ENCODE peak calls at places on chromosome 1, in nine cellular contexts. A is left lung, T is OCI-LY7, O is IMR-90, C is GM23248, Z is tibial nerve, N is PC-9, J is spleen, E is SJSA1. F is an unnamed sample.
A peak's percentile ranks its signal among the peaks of the same experiment; 100 is the strongest.

GRCh38 chr1:10790155-10790707 is 6.2 kb downstream of the CASZ1 start:
- DNase-seq in J (no peak), E (no peak), Z (no peak), N (no peak), O (no peak), C (no peak), T (no peak), A (no peak), F (no peak)

GRCh38 chr1:164576311-164577271 is 17.6 kb downstream of the PBX1 start:
- DNase-seq in E (no peak), Z (no peak), N (no peak), O (peak; percentile 88), C (no peak), J (no peak), T (no peak), A (peak; percentile 69), F (no peak)

GRCh38 chr1:63603810-63604209 is 10.6 kb downstream of the PGM1 start:
- DNase-seq in O (peak; percentile 42), Z (no peak), J (no peak), T (no peak), A (no peak), N (no peak), C (peak; percentile 48), E (no peak), F (no peak)

GRCh38 chr1:53376041-53376461 is 48.2 kb upstream of the LRP8 start:
- DNase-seq in O (no peak), T (no peak), N (no peak), A (no peak), J (peak; percentile 73), Z (no peak), E (peak; percentile 36), C (peak; percentile 10), F (no peak)

GRCh38 chr1:89361681-89362080 is 2.2 kb upstream of the GBP6 start:
- DNase-seq in N (no peak), A (no peak), C (no peak), O (no peak), E (no peak), J (no peak), Z (no peak), T (no peak), F (no peak)

GRCh38 chr1:229370601-229371021 is 27.8 kb upstream of the CCSAP start:
- DNase-seq in E (no peak), A (no peak), T (no peak), J (no peak), C (no peak), N (no peak), Z (no peak), O (no peak), F (no peak)

GRCh38 chr1:192788184-192788583 is 20.7 kb upstream of the RGS2 start:
- DNase-seq in N (no peak), O (peak; percentile 85), Z (no peak), C (peak; percentile 97), E (no peak), A (no peak), T (no peak), J (no peak), F (no peak)

GRCh38 chr1:245079021-245079609 is 75.7 kb upstream of the KIF26B start:
- DNase-seq in N (peak; percentile 44), E (no peak), O (peak; percentile 77), J (no peak), A (no peak), Z (no peak), C (peak; percentile 75), T (peak; percentile 15), F (no peak)

GRCh38 chr1:101130673-101131072 is 105.1 kb upstream of the DPH5 start:
- DNase-seq in N (no peak), T (no peak), Z (no peak), C (peak; percentile 20), J (no peak), E (no peak), A (no peak), O (peak; percentile 40), F (no peak)

GRCh38 chr1:243490748-243491686 is 235.2 kb downstream of the SDCCAG8 start:
- DNase-seq in N (no peak), E (no peak), Z (no peak), O (peak; percentile 77), A (no peak), T (no peak), J (no peak), C (peak; percentile 74), F (no peak)

GRCh38 chr1:152566681-152567080 is at the start of gene LCE3E:
- DNase-seq in J (no peak), E (no peak), T (no peak), C (no peak), N (no peak), Z (no peak), A (no peak), O (no peak), F (no peak)

GRCh38 chr1:61160526-61160925 is 78.2 kb downstream of the NFIA start:
- DNase-seq in A (no peak), Z (no peak), E (no peak), T (no peak), C (peak; percentile 72), N (peak; percentile 83), J (no peak), O (peak; percentile 21), F (no peak)

GRCh38 chr1:101136739-101137138 is 100.1 kb upstream of the S1PR1 start:
- DNase-seq in O (peak; percentile 19), C (peak; percentile 43), J (no peak), T (peak; percentile 42), N (no peak), A (no peak), Z (no peak), E (no peak), F (no peak)

GRCh38 chr1:178609015-178609414 is 96.1 kb downstream of the TEX35 start:
- DNase-seq in T (no peak), A (no peak), Z (no peak), C (peak; percentile 93), E (no peak), J (no peak), N (peak; percentile 86), O (peak; percentile 92), F (no peak)

GRCh38 chr1:15262711-15263110 is 15.7 kb downstream of the FHAD1 start:
- DNase-seq in Z (no peak), J (no peak), T (no peak), A (no peak), E (no peak), C (no peak), N (no peak), O (no peak), F (no peak)

GRCh38 chr1:15261155-15262002 is 14.4 kb downstream of the FHAD1 start:
- DNase-seq in C (peak; percentile 59), J (no peak), Z (no peak), N (no peak), T (no peak), A (peak; percentile 69), O (no peak), E (no peak), F (no peak)

GRCh38 chr1:15260418-15261154 is 13.6 kb downstream of the FHAD1 start:
- DNase-seq in Z (no peak), A (no peak), O (peak; percentile 61), T (no peak), N (peak; percentile 49), C (peak; percentile 29), J (no peak), E (no peak), F (no peak)

GRCh38 chr1:15262003-15262377 is 15.0 kb downstream of the FHAD1 start:
- DNase-seq in Z (no peak), N (no peak), E (no peak), C (no peak), J (no peak), O (no peak), T (no peak), A (no peak), F (no peak)

GRCh38 chr1:15264769-15265168 is 17.7 kb downstream of the FHAD1 start:
- DNase-seq in J (no peak), T (no peak), Z (no peak), C (no peak), O (no peak), E (no peak), N (no peak), A (no peak), F (no peak)
- H3K27ac ChIP-seq in J (no peak overlapping the region), T (no peak overlapping the region), Z (no peak overlapping the region), C (no peak overlapping the region), O (no peak overlapping the region), E (no peak overlapping the region), N (no peak overlapping the region), A (no peak overlapping the region), F (no peak overlapping the region)

GRCh38 chr1:90834354-90835171 is 117.5 kb upstream of the BARHL2 start:
- DNase-seq in T (no peak), A (no peak), J (no peak), Z (no peak), O (no peak), E (no peak), C (peak; percentile 12), N (no peak), F (no peak)

GRCh38 chr1:90836345-90836679 is 119.2 kb upstream of the BARHL2 start:
- DNase-seq in C (no peak), E (no peak), A (no peak), O (no peak), T (no peak), N (no peak), Z (no peak), J (no peak), F (no peak)

GRCh38 chr1:90835172-90835660 is 118.1 kb upstream of the BARHL2 start:
- DNase-seq in E (no peak), Z (no peak), A (no peak), C (peak; percentile 47), O (no peak), N (no peak), J (no peak), T (no peak), F (no peak)

GRCh38 chr1:90837420-90837819 is 120.3 kb upstream of the BARHL2 start:
- DNase-seq in Z (no peak), N (no peak), J (no peak), C (no peak), O (no peak), E (no peak), A (no peak), T (no peak), F (no peak)

GRCh38 chr1:90835661-90836344 is 118.7 kb upstream of the BARHL2 start:
- DNase-seq in O (no peak), Z (no peak), E (no peak), J (no peak), C (peak; percentile 14), N (no peak), A (peak; percentile 82), T (no peak), F (no peak)
- H3K4me3 ChIP-seq in O (no peak overlapping the region), Z (peak overlapping the region; percentile 21), E (no peak overlapping the region), J (peak overlapping the region; percentile 26), C (peak overlapping the region; percentile 50), N (no peak overlapping the region), A (no peak overlapping the region), T (no peak overlapping the region), F (peak overlapping the region; percentile 26)

GRCh38 chr1:108573183-108573582 is 13.3 kb downstream of the EEIG2 start:
- DNase-seq in Z (no peak), A (no peak), E (no peak), O (no peak), J (no peak), N (no peak), T (no peak), C (no peak), F (no peak)
- H3K27ac ChIP-seq in Z (no peak overlapping the region), A (no peak overlapping the region), E (no peak overlapping the region), O (no peak overlapping the region), J (no peak overlapping the region), N (no peak overlapping the region), T (no peak overlapping the region), C (no peak overlapping the region), F (no peak overlapping the region)

DNA sequence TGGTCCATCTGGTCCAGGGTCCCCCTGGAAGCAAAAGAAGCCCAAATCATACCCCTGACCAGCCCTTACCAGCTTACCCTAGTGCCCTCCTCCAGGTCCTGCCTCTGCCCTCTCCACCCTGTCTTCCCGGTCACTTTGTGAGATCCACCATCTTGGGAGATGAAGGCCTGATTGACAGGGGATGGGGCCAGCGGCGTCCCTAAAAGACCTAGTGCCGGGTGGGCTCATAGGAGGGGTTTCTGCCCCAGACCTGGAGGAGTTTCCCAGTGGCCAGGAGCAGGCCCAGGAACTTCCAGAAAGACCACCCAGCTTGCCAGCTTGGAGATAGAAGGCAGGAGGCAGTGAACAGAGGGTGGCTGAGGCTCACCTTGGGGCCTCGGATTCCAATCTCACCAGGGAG is 5.4 kb downstream of the COL9A2 start:
- DNase-seq in O (no peak), C (no peak), N (no peak), J (no peak), E (no peak), T (no peak), A (no peak), Z (no peak), F (no peak)
- H3K4me3 ChIP-seq in O (no peak overlapping the region), C (no peak overlapping the region), N (no peak overlapping the region), J (no peak overlapping the region), E (no peak overlapping the region), T (no peak overlapping the region), A (no peak overlapping the region), Z (no peak overlapping the region), F (no peak overlapping the region)

F was measured in effector memory CD4-positive, alpha-beta T cell.